ENCODE peak calls at places on chromosomes 5 and 9, in four cellular contexts. B is coronary artery; D is endothelial cell of umbilical vein; H is effector memory CD4-positive, alpha-beta T cell. X is an unnamed sample.

GRCh38 chr9:105328872-105329728 is 84.6 kb downstream of the SLC44A1 start:
- DNase-seq in B (no peak), H (no peak), D (no peak), X (no peak)

GRCh38 chr5:76816110-76816831 is 2.6 kb upstream of the F2RL1 start:
- DNase-seq in H (no peak), D (no peak), B (no peak), X (no peak)

GRCh38 chr5:10420468-10420867 is 21.2 kb upstream of the ROPN1L start:
- DNase-seq in H (no peak), D (no peak), B (no peak), X (no peak)

GRCh38 chr5:36635721-36636390 is 29.4 kb downstream of the SLC1A3 start:
- DNase-seq in B (no peak), D (no peak), H (no peak), X (no peak)

GRCh38 chr5:75051217-75051751 is 1.1 kb downstream of the GCNT4 start:
- DNase-seq in D (no peak), B (no peak), H (peak; percentile 13), X (peak; percentile 94)

GRCh38 chr5:172770675-172771438 is at the start of gene DUSP1:
- DNase-seq in H (peak; percentile 95), B (peak; percentile 100), D (peak; percentile 98), X (peak; percentile 97)

GRCh38 chr5:67542489-67542888 is 345.9 kb upstream of the CD180 start:
- DNase-seq in B (no peak), D (no peak), H (no peak), X (no peak)

GRCh38 chr5:96425436-96425835 is 7.6 kb downstream of the PCSK1 start:
- DNase-seq in H (no peak), D (no peak), B (no peak), X (no peak)

GRCh38 chr9:135070198-135070951 is 17.1 kb upstream of the OLFM1 start:
- DNase-seq in B (peak; percentile 62), D (no peak), H (no peak), X (no peak)

GRCh38 chr5:591746-592145 is 20.4 kb upstream of the CEP72 start:
- DNase-seq in B (peak; percentile 55), H (no peak), D (no peak), X (no peak)

GRCh38 chr9:111483419-111483861 is 743 bp downstream of the ECPAS start:
- DNase-seq in B (no peak), D (no peak), H (peak; percentile 36), X (peak; percentile 42)

GRCh38 chr5:101590384-101590783 is 687.3 kb upstream of the ST8SIA4 start:
- DNase-seq in H (no peak), B (no peak), D (no peak), X (no peak)

GRCh38 chr9:89911721-89912604 is 307.2 kb downstream of the GADD45G start:
- DNase-seq in H (no peak), B (no peak), D (no peak), X (no peak)

GRCh38 chr9:7045361-7045760 is 287.6 kb downstream of the KDM4C start:
- DNase-seq in B (no peak), D (no peak), H (no peak), X (no peak)

GRCh38 chr5:89560724-89561123 is 677.7 kb upstream of the MEF2C start:
- DNase-seq in H (no peak), D (no peak), B (no peak), X (no peak)

GRCh38 chr5:73450672-73451217 is 2.2 kb upstream of the FOXD1 start:
- DNase-seq in D (peak; percentile 33), B (no peak), H (no peak), X (no peak)

GRCh38 chr5:134370871-134371833 is at the start of gene UBE2B:
- DNase-seq in D (peak; percentile 99), B (peak; percentile 99), H (peak; percentile 94), X (peak; percentile 100)

GRCh38 chr5:178569485-178569884 is 20.7 kb downstream of the COL23A1 start:
- DNase-seq in B (no peak), D (no peak), H (no peak), X (no peak)

GRCh38 chr5:158390556-158390955 is 531.6 kb upstream of the CLINT1 start:
- DNase-seq in D (peak; percentile 95), H (no peak), B (no peak), X (no peak)

GRCh38 chr9:87827341-87827740 is 55.3 kb upstream of the SPATA31E1 start:
- DNase-seq in H (no peak), B (no peak), D (no peak), X (no peak)

GRCh38 chr5:3599283-3600105 is 3.9 kb downstream of the IRX1 start:
- DNase-seq in D (no peak), B (no peak), H (no peak), X (no peak)

GRCh38 chr9:106878943-106879916 is 16.3 kb downstream of the ZNF462 start:
- DNase-seq in H (no peak), D (peak; percentile 85), B (peak; percentile 75), X (peak; percentile 40)

GRCh38 chr5:130402906-130403305 is 498.6 kb downstream of the CHSY3 start:
- DNase-seq in H (no peak), B (no peak), D (no peak), X (no peak)

GRCh38 chr5:72959257-72959656 is 3.4 kb downstream of the FCHO2 start:
- DNase-seq in H (no peak), D (no peak), B (no peak), X (no peak)

GRCh38 chr9:104412238-104412637 is 91.8 kb upstream of the OR13F1 start:
- DNase-seq in H (no peak), B (no peak), D (no peak), X (no peak)

GRCh38 chr5:57094753-57095683 is 78.8 kb upstream of the GPBP1 start:
- DNase-seq in B (no peak), D (no peak), H (no peak), X (peak; percentile 86)

GRCh38 chr5:25419684-25420083 is 774.9 kb upstream of the CDH10 start:
- DNase-seq in B (no peak), D (no peak), H (no peak), X (no peak)

GRCh38 chr9:69261636-69262035 is 63.4 kb upstream of the ENTREP1 start:
- DNase-seq in B (no peak), D (no peak), H (no peak), X (no peak)

GRCh38 chr9:131608469-131609115 is 63.3 kb downstream of the PRRT1B start:
- DNase-seq in D (peak; percentile 85), H (no peak), B (peak; percentile 90), X (no peak)

GRCh38 chr5:79795764-79796398 is 106.2 kb downstream of the CMYA5 start:
- DNase-seq in B (no peak), H (no peak), D (no peak), X (no peak)

GRCh38 chr5:142770650-142771609 is 753 bp downstream of the ARHGAP26 start:
- DNase-seq in B (peak; percentile 86), D (peak; percentile 68), H (peak; percentile 47), X (peak; percentile 58)

GRCh38 chr9:81592890-81593271 is 96.5 kb downstream of the TLE1 start:
- DNase-seq in D (no peak), B (peak; percentile 83), H (no peak), X (no peak)

GRCh38 chr5:136890431-136891148 is 525.2 kb upstream of the TRPC7 start:
- DNase-seq in B (no peak), D (no peak), H (no peak), X (no peak)

GRCh38 chr9:133874061-133874638 is 118.0 kb downstream of the VAV2 start:
- DNase-seq in D (no peak), H (no peak), B (no peak), X (peak; percentile 51)

GRCh38 chr5:174307031-174307408 is 261.5 kb downstream of the NSG2 start:
- DNase-seq in D (no peak), H (no peak), B (peak; percentile 43), X (no peak)

GRCh38 chr5:177600458-177601018 is 606 bp downstream of the B4GALT7 start:
- DNase-seq in H (no peak), B (peak; percentile 52), D (peak; percentile 54), X (no peak)

GRCh38 chr5:9924614-9925013 is 294.5 kb upstream of the TAS2R1 start:
- DNase-seq in H (no peak), B (no peak), D (no peak), X (no peak)

GRCh38 chr5:151162794-151163193 is 5.2 kb upstream of the ANXA6 start:
- DNase-seq in H (no peak), B (no peak), D (no peak), X (no peak)

GRCh38 chr5:154300207-154300606 is 109.7 kb downstream of the GALNT10 start:
- DNase-seq in H (no peak), B (no peak), D (no peak), X (no peak)

GRCh38 chr9:14301582-14301981 is 12.4 kb downstream of the NFIB start:
- DNase-seq in H (no peak), B (no peak), D (no peak), X (no peak)

GRCh38 chr9:14303110-14303509 is 10.8 kb downstream of the NFIB start:
- DNase-seq in H (no peak), B (no peak), D (no peak), X (no peak)

GRCh38 chr9:14300588-14300987 is 13.4 kb downstream of the NFIB start:
- DNase-seq in H (no peak), D (no peak), B (no peak), X (no peak)

GRCh38 chr9:14302405-14302804 is 11.5 kb downstream of the NFIB start:
- DNase-seq in H (no peak), D (no peak), B (no peak), X (peak; percentile 87)

DNA sequence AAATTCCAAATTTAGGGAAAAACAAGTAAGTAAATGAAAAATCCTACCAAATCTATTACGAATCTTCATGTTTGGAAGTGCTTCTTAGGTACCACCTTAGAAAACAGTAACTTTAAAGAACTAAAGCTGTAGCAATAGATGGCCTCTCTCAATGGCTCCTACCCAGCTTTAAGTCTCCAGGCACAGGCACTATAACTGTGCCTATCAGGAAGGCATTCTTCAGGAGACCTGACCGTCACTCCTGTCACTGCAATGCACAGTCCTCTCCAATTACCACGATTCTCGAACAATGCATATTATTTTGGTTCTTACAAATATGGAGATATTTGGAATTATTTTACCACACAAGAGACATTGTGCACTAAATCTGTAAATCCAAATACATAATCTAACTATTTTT is 12.9 kb downstream of the NFIB start:
- DNase-seq in B (no peak), D (no peak), H (no peak), X (no peak)
- H3K4me3 ChIP-seq in B (peak overlapping the region; percentile 61), D (no peak overlapping the region), H (no peak overlapping the region), X (no peak overlapping the region)

GRCh38 chr9:127769985-127770904 is 8.2 kb downstream of the SH2D3C start:
- DNase-seq in D (peak; percentile 85), H (no peak), B (no peak), X (no peak)

GRCh38 chr9:127769101-127769500 is 9.4 kb downstream of the SH2D3C start:
- DNase-seq in H (no peak), B (no peak), D (no peak), X (no peak)

GRCh38 chr9:127771570-127772189 is 6.8 kb downstream of the SH2D3C start:
- DNase-seq in D (no peak), B (no peak), H (no peak), X (no peak)

GRCh38 chr9:127772603-127773002 is 5.9 kb downstream of the SH2D3C start:
- DNase-seq in B (no peak), H (no peak), D (no peak), X (no peak)

GRCh38 chr9:127770905-127771569 is 7.4 kb downstream of the SH2D3C start:
- DNase-seq in H (peak; percentile 87), D (peak; percentile 99), B (peak; percentile 99), X (peak; percentile 96)
- H3K4me3 ChIP-seq in H (peak overlapping the region; percentile 55), D (peak overlapping the region; percentile 75), B (peak overlapping the region; percentile 80), X (peak overlapping the region; percentile 38)

GRCh38 chr9:136362450-136362784 is 1.1 kb downstream of the DNLZ start:
- DNase-seq in D (no peak), H (no peak), B (no peak), X (no peak)
- H3K4me3 ChIP-seq in D (no peak overlapping the region), H (no peak overlapping the region), B (no peak overlapping the region), X (no peak overlapping the region)

GRCh38 chr9:121048618-121049017 is 1.5 kb downstream of the C5 start:
- DNase-seq in B (no peak), D (no peak), H (no peak), X (no peak)
- H3K4me3 ChIP-seq in B (no peak overlapping the region), D (no peak overlapping the region), H (no peak overlapping the region), X (no peak overlapping the region)